ENCODE peak calls at places on chromosomes 7 and 10, in five cellular contexts. M is HepG2, A is SK-N-SH, H is GM12878, S is K562. Y is an unnamed sample.

GRCh38 chr10:116113721-116114501 is 159.1 kb downstream of the GFRA1 start:
- DNase-seq in H (no peak), A (no peak), S (no peak), M (no peak), Y (no peak)

GRCh38 chr7:25812086-25812855 is 339.7 kb upstream of the NFE2L3 start:
- DNase-seq in M (no peak), A (no peak), S (no peak), H (no peak), Y (no peak)

GRCh38 chr10:45471531-45472310 is 97.7 kb downstream of the ALOX5 start:
- DNase-seq in H (no peak), S (no peak), A (no peak), M (peak), Y (no peak)

GRCh38 chr7:142636751-142637150 is 112.5 kb upstream of the PRSS1 start:
- DNase-seq in S (no peak), M (no peak), A (no peak), H (no peak), Y (no peak)

GRCh38 chr7:75623390-75624133 is 115.2 kb downstream of the HIP1 start:
- DNase-seq in S (no peak), A (no peak), M (no peak), H (no peak), Y (no peak)

GRCh38 chr7:2873146-2873545 is 29.0 kb upstream of the GNA12 start:
- DNase-seq in A (peak), H (no peak), S (no peak), M (no peak), Y (no peak)

GRCh38 chr7:74479066-74479781 is 25.5 kb downstream of the GTF2IRD1 start:
- DNase-seq in A (peak), S (no peak), M (no peak), H (no peak), Y (no peak)

GRCh38 chr10:1173091-1173490 is 116.9 kb downstream of the WDR37 start:
- DNase-seq in M (no peak), S (no peak), A (no peak), H (no peak), Y (no peak)

GRCh38 chr7:22425361-22425760 is 68.4 kb upstream of the RAPGEF5 start:
- DNase-seq in H (no peak), S (no peak), M (no peak), A (no peak), Y (no peak)
- TF ChIP-seq GABPA in H (no peak), S (no peak), M (no peak), A (no peak), Y (no peak)

DNA sequence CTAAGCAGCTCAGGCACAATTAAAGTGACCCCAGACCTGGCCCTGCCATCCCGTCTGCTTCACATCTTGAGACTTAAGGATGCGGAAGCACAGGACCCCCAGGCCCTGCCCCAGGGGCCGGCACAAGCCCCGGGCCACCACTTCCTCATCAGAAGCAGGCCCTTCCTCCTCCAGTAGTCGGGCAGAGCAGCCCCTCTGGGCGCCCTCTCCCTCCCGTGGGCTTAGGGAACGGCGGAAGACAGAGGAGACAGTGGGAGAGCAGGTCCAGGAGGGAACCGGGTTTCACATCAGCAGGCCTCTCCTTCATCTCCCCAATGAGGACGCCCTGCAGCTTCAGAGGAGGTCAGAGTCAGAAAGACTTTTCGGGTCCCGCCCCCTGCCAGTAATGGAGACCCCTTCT is 135.7 kb upstream of the PPIF start:
- DNase-seq in A (no peak), S (no peak), H (no peak), M (no peak), Y (no peak)
- TF ChIP-seq REST in A (no peak), S (no peak), H (no peak), M (no peak), Y (no peak)

GRCh38 chr7:111752022-111752582 is 189.8 kb upstream of the IMMP2L start:
- DNase-seq in S (peak), A (peak), H (no peak), M (peak), Y (peak)
- TF ChIP-seq GABPA in S (no peak), A (no peak), H (no peak), M (no peak), Y (no peak)

GRCh38 chr7:138913783-138914182 is 67.4 kb downstream of the KIAA1549 start:
- DNase-seq in S (no peak), M (no peak), A (no peak), H (no peak), Y (no peak)
- TF ChIP-seq REST in S (no peak), M (no peak), A (no peak), H (no peak), Y (no peak)

GRCh38 chr10:64261092-64261491 is 739.9 kb downstream of the REEP3 start:
- DNase-seq in S (no peak), A (no peak), M (no peak), H (peak), Y (no peak)

GRCh38 chr10:64265961-64266360 is 744.8 kb downstream of the REEP3 start:
- DNase-seq in A (no peak), S (no peak), H (no peak), M (no peak), Y (no peak)

GRCh38 chr10:64257704-64258103 is 736.5 kb downstream of the REEP3 start:
- DNase-seq in S (no peak), H (no peak), M (no peak), A (no peak), Y (no peak)

DNA sequence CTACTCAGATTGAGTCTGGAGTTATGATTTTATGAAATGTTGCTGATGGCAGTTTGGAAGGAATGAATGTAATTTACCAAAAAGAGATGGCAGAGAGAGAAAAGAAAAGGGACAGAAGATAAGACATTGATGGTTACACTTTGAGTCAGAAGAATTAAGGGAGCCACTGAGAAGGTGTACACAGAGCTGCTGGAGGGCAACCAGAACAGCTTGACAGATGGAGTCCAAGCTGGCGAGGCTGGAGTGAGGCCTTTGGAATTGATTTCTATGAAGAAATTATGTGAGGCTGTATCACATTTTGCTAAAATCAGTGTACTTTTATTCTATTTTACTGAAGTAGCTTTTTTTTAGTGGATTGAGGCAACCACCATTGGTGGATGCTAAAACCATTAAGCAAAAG is 740.5 kb downstream of the REEP3 start:
- DNase-seq in S (no peak), M (no peak), A (no peak), H (no peak), Y (no peak)
- TF ChIP-seq GABPA in S (no peak), M (no peak), A (no peak), H (no peak), Y (no peak)

DNA sequence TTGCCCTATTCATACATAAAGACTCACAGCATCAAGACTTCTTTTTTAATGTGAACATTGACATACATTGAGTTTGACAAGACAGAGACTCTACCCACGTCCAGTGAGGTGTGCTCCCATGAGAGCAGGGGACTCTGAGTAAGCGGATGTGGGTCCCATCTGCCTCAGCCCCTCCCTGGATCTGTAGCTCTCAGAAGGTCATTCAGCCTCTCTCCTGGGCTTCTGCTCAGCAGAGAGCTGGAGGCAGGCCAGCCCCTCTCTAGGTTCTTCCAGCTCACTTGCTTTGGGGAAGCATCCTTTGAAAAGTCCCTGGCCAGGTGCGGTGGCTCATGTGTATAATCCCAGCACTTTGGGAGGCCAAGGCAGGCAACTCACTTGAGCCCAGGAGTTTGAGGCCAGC is 146.9 kb upstream of the ZMIZ1 start:
- DNase-seq in H (no peak), M (no peak), A (no peak), S (no peak), Y (no peak)
- TF ChIP-seq REST in H (no peak), M (no peak), A (no peak), S (no peak), Y (no peak)